ENCODE peak calls at places on chromosomes 7 and 10, in eight cellular contexts. V, U, I, E, J, F, K and D are unnamed samples.

GRCh38 chr10:13686331-13686752 is 99.6 kb downstream of the PRPF18 start:
- DNase-seq in V (no peak), U (no peak), I (no peak), E (no peak), J (no peak), F (no peak), K (no peak), D (no peak)

GRCh38 chr7:7257899-7258692 is 75.8 kb downstream of the C1GALT1 start:
- DNase-seq in V (no peak), U (no peak), I (no peak), E (no peak), J (no peak), F (no peak), K (no peak), D (no peak)

GRCh38 chr10:24569828-24570657 is 153.6 kb downstream of the ARHGAP21 start:
- DNase-seq in V (no peak), U (no peak), I (no peak), E (no peak), J (no peak), F (no peak), K (no peak), D (no peak)

GRCh38 chr10:74078037-74078436 is 72.6 kb downstream of the AP3M1 start:
- DNase-seq in V (no peak), U (no peak), I (no peak), E (no peak), J (no peak), F (peak; percentile 26), K (peak; percentile 27), D (no peak)

GRCh38 chr10:4725917-4726606 is 99.9 kb upstream of the AKR1E2 start:
- DNase-seq in V (no peak), U (no peak), I (peak; percentile 48), E (no peak), J (no peak), F (peak; percentile 38), K (no peak), D (no peak)

GRCh38 chr10:13120786-13121499 is 21.0 kb downstream of the OPTN start:
- DNase-seq in V (no peak), U (no peak), I (peak; percentile 26), E (no peak), J (no peak), F (no peak), K (no peak), D (no peak)

GRCh38 chr7:110988348-110988747 is 102.6 kb upstream of the LRRN3 start:
- DNase-seq in V (no peak), U (no peak), I (no peak), E (no peak), J (no peak), F (no peak), K (no peak), D (no peak)

GRCh38 chr7:27992092-27992491 is 188.5 kb downstream of the JAZF1 start:
- DNase-seq in V (no peak), U (no peak), I (peak; percentile 7), E (no peak), J (no peak), F (no peak), K (no peak), D (no peak)

GRCh38 chr7:102888561-102889233 is 24.1 kb upstream of the LRRC17 start:
- DNase-seq in V (no peak), U (no peak), I (no peak), E (no peak), J (no peak), F (no peak), K (no peak), D (no peak)

GRCh38 chr10:17831896-17832295 is 22.7 kb downstream of the MRC1 start:
- DNase-seq in V (no peak), U (no peak), I (no peak), E (no peak), J (no peak), F (no peak), K (no peak), D (no peak)

GRCh38 chr7:1592299-1592842 is 22.5 kb upstream of the PSMG3 start:
- DNase-seq in V (no peak), U (no peak), I (no peak), E (no peak), J (no peak), F (no peak), K (no peak), D (no peak)

GRCh38 chr7:132177708-132178392 is 398.4 kb downstream of the PLXNA4 start:
- DNase-seq in V (no peak), U (no peak), I (no peak), E (no peak), J (no peak), F (no peak), K (no peak), D (no peak)

GRCh38 chr7:81725496-81726117 is 44.2 kb downstream of the HGF start:
- DNase-seq in V (no peak), U (no peak), I (peak; percentile 83), E (no peak), J (no peak), F (peak; percentile 95), K (no peak), D (no peak)

GRCh38 chr10:21260060-21260792 is 265.3 kb downstream of the SKIDA1 start:
- DNase-seq in V (no peak), U (no peak), I (no peak), E (peak; percentile 33), J (no peak), F (no peak), K (no peak), D (no peak)

GRCh38 chr10:35423505-35424306 is 87.4 kb downstream of the CCNY start:
- DNase-seq in V (no peak), U (no peak), I (no peak), E (no peak), J (no peak), F (no peak), K (no peak), D (no peak)

GRCh38 chr7:137774793-137775201 is 72.0 kb downstream of the DGKI start:
- DNase-seq in V (no peak), U (no peak), I (no peak), E (no peak), J (no peak), F (no peak), K (no peak), D (no peak)

GRCh38 chr10:61992059-61992460 is 90.6 kb downstream of the ARID5B start:
- DNase-seq in V (no peak), U (no peak), I (no peak), E (no peak), J (no peak), F (peak; percentile 56), K (no peak), D (no peak)

GRCh38 chr7:3527496-3528124 is 226.6 kb downstream of the SDK1 start:
- DNase-seq in V (no peak), U (no peak), I (no peak), E (no peak), J (no peak), F (no peak), K (no peak), D (no peak)

GRCh38 chr10:48316236-48316635 is 9.8 kb downstream of the MAPK8 start:
- DNase-seq in V (no peak), U (no peak), I (no peak), E (no peak), J (no peak), F (no peak), K (no peak), D (no peak)

GRCh38 chr7:94980418-94981142 is 73.2 kb downstream of the PPP1R9A start:
- DNase-seq in V (no peak), U (no peak), I (no peak), E (no peak), J (no peak), F (no peak), K (no peak), D (no peak)

GRCh38 chr10:110872984-110873569 is 1.3 kb downstream of the PDCD4 start:
- DNase-seq in V (no peak), U (no peak), I (no peak), E (no peak), J (no peak), F (no peak), K (no peak), D (no peak)

GRCh38 chr10:43712821-43713584 is 64.3 kb upstream of the ZNF32 start:
- DNase-seq in V (no peak), U (no peak), I (no peak), E (no peak), J (no peak), F (no peak), K (no peak), D (no peak)